ENCODE peak calls at places on chromosomes 13 and 19, in four cellular contexts. W is NB4, V is stomach, X is tibial nerve. N is an unnamed sample.

GRCh38 chr13:108508263-108508662 is 121.1 kb upstream of the MYO16 start:
- DNase-seq in X (no peak), V (no peak), W (peak; percentile 35), N (no peak)

GRCh38 chr19:51111606-51112005 is 3.4 kb upstream of the CTU1 start:
- DNase-seq in V (no peak), X (no peak), W (peak; percentile 25), N (no peak)

GRCh38 chr19:10690351-10690781 is 10.9 kb upstream of the QTRT1 start:
- DNase-seq in W (peak; percentile 84), X (no peak), V (peak; percentile 59), N (no peak)

GRCh38 chr19:47573076-47574026 is at the start of gene ZNF541:
- DNase-seq in V (peak; percentile 61), X (peak; percentile 37), W (no peak), N (peak; percentile 93)

GRCh38 chr19:14840206-14840605 is 5.2 kb upstream of the OR7A5 start:
- DNase-seq in V (no peak), X (no peak), W (no peak), N (no peak)

GRCh38 chr13:63433546-63434150 is 2018.0 kb upstream of the PCDH20 start:
- DNase-seq in W (no peak), V (no peak), X (no peak), N (no peak)

GRCh38 chr19:38617764-38618589 is at the start of gene MAP4K1:
- DNase-seq in V (peak; percentile 53), X (no peak), W (peak; percentile 92), N (no peak)

GRCh38 chr13:79662882-79663281 is 181.9 kb downstream of the NDFIP2 start:
- DNase-seq in V (no peak), W (no peak), X (no peak), N (no peak)

GRCh38 chr19:42420055-42420544 is 7.1 kb downstream of the LIPE start:
- DNase-seq in V (peak; percentile 48), W (peak; percentile 58), X (no peak), N (no peak)

GRCh38 chr19:4345656-4346383 is 2.5 kb downstream of the MPND start:
- DNase-seq in X (no peak), V (peak; percentile 82), W (no peak), N (no peak)

GRCh38 chr19:2716722-2717637 is 4.2 kb downstream of the DIRAS1 start:
- DNase-seq in W (no peak), X (no peak), V (no peak), N (no peak)

GRCh38 chr13:113736258-113736731 is 22.7 kb upstream of the TMEM255B start:
- DNase-seq in V (no peak), X (no peak), W (peak; percentile 94), N (no peak)

GRCh38 chr13:40152145-40152544 is 496.7 kb downstream of the COG6 start:
- DNase-seq in V (no peak), W (no peak), X (no peak), N (no peak)

GRCh38 chr13:28636677-28637317 is 22.1 kb upstream of the POMP start:
- DNase-seq in X (no peak), W (peak; percentile 82), V (peak; percentile 52), N (no peak)

GRCh38 chr13:59691501-59692066 is 472.1 kb downstream of the DIAPH3 start:
- DNase-seq in X (no peak), W (no peak), V (no peak), N (no peak)

GRCh38 chr19:11949201-11949600 is 15.6 kb upstream of the ZNF763 start:
- DNase-seq in W (peak; percentile 23), V (no peak), X (no peak), N (no peak)

GRCh38 chr19:28705008-28705407 is 507.9 kb downstream of the UQCRFS1 start:
- DNase-seq in X (no peak), W (no peak), V (no peak), N (no peak)

GRCh38 chr19:35070471-35070870 is 28.9 kb downstream of the HPN start:
- DNase-seq in V (no peak), X (no peak), W (no peak), N (no peak)

GRCh38 chr19:18091217-18091608 is 4.5 kb upstream of the IL12RB1 start:
- DNase-seq in X (no peak), W (peak; percentile 81), V (peak; percentile 61), N (peak; percentile 62)

GRCh38 chr19:44677019-44677809 is 5.9 kb downstream of the CEACAM19 start:
- DNase-seq in W (peak; percentile 66), X (no peak), V (no peak), N (no peak)

GRCh38 chr19:39708594-39708993 is 4.3 kb downstream of the LGALS14 start:
- DNase-seq in W (no peak), X (no peak), V (no peak), N (no peak)

GRCh38 chr13:112619730-112620639 is 32.0 kb upstream of the TUBGCP3 start:
- DNase-seq in X (no peak), V (no peak), W (peak; percentile 31), N (no peak)

GRCh38 chr13:29195459-29195858 is 375.3 kb downstream of the MTUS2 start:
- DNase-seq in V (no peak), X (no peak), W (no peak), N (peak; percentile 49)

GRCh38 chr19:56637976-56638555 is 4.9 kb upstream of the SMIM17 start:
- DNase-seq in X (no peak), V (peak; percentile 28), W (peak; percentile 85), N (peak; percentile 15)

GRCh38 chr19:31418055-31418454 is 68.8 kb upstream of the TSHZ3 start:
- DNase-seq in W (no peak), X (no peak), V (no peak), N (no peak)

GRCh38 chr19:7738023-7738422 is 6.1 kb upstream of the CLEC4G start:
- DNase-seq in W (no peak), V (no peak), X (no peak), N (no peak)

GRCh38 chr13:106616729-106617128 is 48.8 kb upstream of the ARGLU1 start:
- DNase-seq in V (no peak), X (no peak), W (no peak), N (no peak)

GRCh38 chr19:31955061-31955460 is 390.3 kb upstream of the ZNF507 start:
- DNase-seq in X (no peak), V (peak; percentile 3), W (no peak), N (peak; percentile 12)

DNA sequence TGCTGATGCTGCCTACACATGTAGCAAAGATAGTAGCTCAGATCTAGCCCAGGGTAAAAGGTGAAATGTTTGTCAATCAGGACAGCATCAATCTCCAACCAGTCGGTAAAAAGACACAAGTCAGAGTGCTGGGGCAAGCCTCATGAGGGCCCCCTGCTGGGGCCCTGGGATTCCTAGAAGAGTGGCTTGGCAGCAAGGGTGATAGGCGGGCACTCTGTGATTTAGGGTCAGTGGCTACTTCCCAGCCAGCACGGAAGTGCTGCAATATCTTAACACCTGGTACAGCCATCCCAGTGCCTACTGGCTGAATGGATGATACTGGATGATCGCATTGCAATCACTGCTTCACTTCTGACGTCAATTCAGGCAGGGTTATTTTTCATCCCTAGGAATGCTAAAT is 432.2 kb downstream of the FGF9 start:
- DNase-seq in V (no peak), X (no peak), W (peak; percentile 18), N (no peak)
- TF ChIP-seq CTCF in V (no peak), X (no peak), W (peak; percentile 26), N (no peak)

GRCh38 chr13:49627831-49628652 is at the start of gene ARL11:
- DNase-seq in V (peak; percentile 56), W (peak; percentile 96), X (peak; percentile 45), N (peak; percentile 92)
- TF ChIP-seq POLR2A in V (no peak), W (peak; percentile 97), X (no peak), N (no peak)

DNA sequence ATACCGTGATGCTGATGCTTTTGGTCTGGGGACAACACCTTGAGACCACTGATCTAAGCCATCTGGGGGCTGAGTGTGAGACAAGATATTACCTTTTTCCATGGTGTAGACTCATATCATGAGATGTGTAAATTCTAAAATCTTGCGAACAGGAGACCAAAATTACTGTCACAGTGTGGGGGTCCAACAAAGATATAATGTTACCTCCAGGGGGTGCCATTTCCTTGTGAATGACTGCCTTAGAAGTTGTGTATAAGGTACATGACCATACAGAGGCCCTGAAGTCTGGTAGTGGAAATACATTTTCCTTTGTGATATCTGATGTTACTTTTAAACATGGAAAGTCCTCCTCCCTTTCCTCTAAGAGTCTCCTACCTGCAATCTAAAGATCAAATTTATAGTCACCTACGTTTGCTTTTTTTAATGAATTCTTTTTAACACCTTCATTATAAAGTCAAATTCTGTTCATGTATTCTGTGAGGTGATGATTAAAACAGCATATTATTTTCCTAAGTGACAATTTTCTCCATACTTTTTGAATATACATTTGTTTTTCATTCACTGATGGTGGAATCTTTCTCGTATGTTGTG is 113.5 kb downstream of the RFC3 start:
- DNase-seq in X (no peak), W (peak; percentile 64), V (no peak), N (no peak)
- TF ChIP-seq CTCF in X (peak; percentile 54), W (peak; percentile 28), V (peak; percentile 44), N (no peak)

DNA sequence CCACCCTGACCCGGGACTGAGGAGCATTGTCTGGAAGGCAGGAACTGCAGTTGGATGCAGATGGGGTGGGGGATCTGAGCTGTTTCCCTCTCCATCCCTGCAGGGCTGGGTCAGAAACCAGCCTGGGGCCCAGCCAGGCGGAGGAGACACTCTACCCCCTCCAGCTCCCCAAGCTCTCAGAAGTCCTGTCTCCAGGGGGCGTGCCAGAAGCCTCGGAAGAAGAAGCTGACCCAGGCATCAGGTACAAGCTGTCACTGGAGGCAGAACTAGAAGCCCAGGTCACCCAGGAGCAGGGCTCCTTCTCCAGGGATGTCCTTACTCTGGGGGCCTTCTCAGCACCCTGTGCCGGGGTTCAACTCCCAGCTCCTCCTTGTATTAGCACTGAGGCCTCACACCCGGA is 15.5 kb downstream of the SIX5 start:
- DNase-seq in X (no peak), W (no peak), V (no peak), N (no peak)
- TF ChIP-seq POLR2A in X (no peak), W (no peak), V (no peak), N (no peak)

DNA sequence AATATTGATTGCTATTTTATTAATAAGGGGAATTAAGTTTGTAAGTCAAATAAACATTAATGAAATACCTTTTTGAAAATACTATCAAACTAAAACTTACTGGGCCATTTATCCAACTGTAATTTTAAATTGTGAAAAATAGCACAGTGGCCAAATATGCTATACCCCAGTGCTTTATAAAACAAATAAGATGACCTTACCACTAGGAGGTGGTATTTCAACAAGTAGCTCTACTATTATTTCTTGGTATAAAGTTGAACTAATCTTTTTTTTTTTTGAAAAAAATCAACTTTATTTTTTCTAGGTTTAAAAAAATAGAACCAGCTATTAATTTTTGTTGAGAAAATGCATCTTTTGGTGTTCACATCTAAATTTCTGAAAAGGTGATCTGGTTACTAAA is 14.7 kb downstream of the LACC1 start:
- DNase-seq in X (no peak), V (no peak), W (peak; percentile 4), N (no peak)
- TF ChIP-seq CTCF in X (no peak), V (no peak), W (no peak), N (no peak)

N was measured in lower leg skin.